ENCODE peak calls at places on chromosomes 2 and 18, in ten cellular contexts. G is Daoy; R is breast epithelium; W is tibial artery; S is amniotic stem cell; N is neuronal stem cell; B is memory B cell; F is ELF-1; U is stimulated activated CD4-positive, alpha-beta T cell treated with anti-CD3 and anti-CD28 coated beads, Interleukin-15, amount 100 ng/mL, for 48 hours; M is NCI-H748 treated with DMSO at 0.1 percent for 48 hours. D is an unnamed sample.

GRCh38 chr2:83112863-83113262 is 1346.2 kb downstream of the SUCLG1 start:
- DNase-seq in R (no peak), F (no peak), M (no peak), U (no peak), W (no peak), S (no peak), G (no peak), B (no peak), N (no peak), D (no peak)

GRCh38 chr2:72625359-72625758 is 200.5 kb downstream of the EXOC6B start:
- DNase-seq in N (no peak), S (no peak), R (no peak), U (no peak), B (no peak), G (no peak), W (no peak), M (no peak), F (no peak), D (no peak)

GRCh38 chr2:46294185-46294836 is 2.9 kb upstream of the EPAS1 start:
- DNase-seq in M (no peak), F (no peak), S (no peak), R (no peak), W (no peak), N (no peak), B (no peak), U (no peak), G (no peak), D (no peak)

GRCh38 chr2:241842620-241843211 is 16.0 kb downstream of the PDCD1 start:
- DNase-seq in S (no peak), R (no peak), N (no peak), B (no peak), M (no peak), F (no peak), U (no peak), G (no peak), W (peak), D (no peak)

GRCh38 chr2:168254158-168254935 is 7.0 kb upstream of the STK39 start:
- DNase-seq in N (no peak), B (no peak), U (no peak), S (peak), M (no peak), R (no peak), F (no peak), G (peak), W (no peak), D (no peak)

GRCh38 chr2:217064234-217065103 is 204.6 kb upstream of the TNP1 start:
- DNase-seq in U (no peak), B (no peak), M (no peak), R (no peak), S (no peak), W (no peak), G (peak), N (peak), F (peak), D (no peak)

GRCh38 chr2:20430035-20430434 is 16.8 kb upstream of the RHOB start:
- DNase-seq in R (no peak), M (no peak), S (no peak), B (no peak), W (no peak), N (no peak), G (no peak), U (no peak), F (no peak), D (no peak)

GRCh38 chr18:7572837-7573236 is 5.7 kb downstream of the PTPRM start:
- DNase-seq in F (no peak), G (no peak), U (no peak), M (no peak), W (no peak), N (no peak), R (no peak), S (peak), B (no peak), D (no peak)

D was measured in H4.